ENCODE peak calls at places on chromosomes 16 and 17, in ten cellular contexts. E is GM12864, R is neural progenitor cell, U is cardiac fibroblast, P is K562, H is upper lobe of left lung, J is IMR-90, D is A549, S is heart left ventricle, B is SK-N-SH. Y is an unnamed sample.

GRCh38 chr16:70438325-70438982 is 446 bp downstream of the ST3GAL2 start:
- DNase-seq in E (no peak), R (no peak), U (no peak), P (peak; percentile 41), H (no peak), J (no peak), D (no peak), S (peak; percentile 45), B (no peak), Y (no peak)

GRCh38 chr16:67773569-67774456 is 32.5 kb downstream of the RANBP10 start:
- DNase-seq in E (no peak), R (no peak), U (no peak), P (peak; percentile 50), H (no peak), J (peak; percentile 23), D (no peak), S (no peak), B (no peak), Y (peak; percentile 28)

GRCh38 chr16:85136705-85137322 is 24.5 kb upstream of the CIBAR2 start:
- DNase-seq in E (no peak), R (no peak), U (peak; percentile 65), P (no peak), H (no peak), J (no peak), D (no peak), S (peak; percentile 63), B (peak; percentile 74), Y (no peak)

GRCh38 chr16:65833171-65833871 is 533.2 kb upstream of the CDH5 start:
- DNase-seq in E (no peak), R (no peak), U (peak; percentile 19), P (peak; percentile 16), H (no peak), J (peak; percentile 84), D (no peak), S (no peak), B (peak; percentile 53), Y (no peak)

GRCh38 chr17:50056217-50056960 is 479 bp downstream of the ITGA3 start:
- DNase-seq in E (no peak), R (peak; percentile 93), U (peak; percentile 68), P (peak; percentile 54), H (peak; percentile 91), J (peak; percentile 69), D (no peak), S (peak; percentile 60), B (peak; percentile 89), Y (no peak)

GRCh38 chr16:85151603-85152413 is 39.5 kb upstream of the CIBAR2 start:
- DNase-seq in E (no peak), R (no peak), U (peak; percentile 67), P (peak; percentile 74), H (no peak), J (peak; percentile 78), D (no peak), S (peak; percentile 86), B (peak; percentile 93), Y (peak; percentile 49)

GRCh38 chr17:51128089-51128488 is 7.4 kb upstream of the SPAG9 start:
- DNase-seq in E (no peak), R (no peak), U (peak; percentile 25), P (peak; percentile 84), H (no peak), J (no peak), D (no peak), S (peak; percentile 11), B (no peak), Y (no peak)

GRCh38 chr17:83024205-83024971 is 55.0 kb upstream of the METRNL start:
- DNase-seq in E (no peak), R (no peak), U (no peak), P (no peak), H (peak; percentile 67), J (no peak), D (no peak), S (no peak), B (peak; percentile 36), Y (no peak)

GRCh38 chr16:24540575-24541240 is 1.3 kb downstream of the RBBP6 start:
- DNase-seq in E (no peak), R (peak; percentile 36), U (peak; percentile 35), P (peak; percentile 51), H (no peak), J (peak; percentile 19), D (no peak), S (no peak), B (peak; percentile 17), Y (no peak)

GRCh38 chr17:37488009-37488604 is 1.6 kb upstream of the DUSP14 start:
- DNase-seq in E (no peak), R (peak; percentile 45), U (peak; percentile 96), P (peak; percentile 57), H (no peak), J (peak; percentile 99), D (peak; percentile 97), S (no peak), B (peak; percentile 30), Y (peak; percentile 95)

GRCh38 chr16:23254338-23254737 is 47.8 kb upstream of the SCNN1B start:
- DNase-seq in E (no peak), R (peak; percentile 12), U (peak; percentile 10), P (no peak), H (no peak), J (peak; percentile 48), D (no peak), S (no peak), B (no peak), Y (peak; percentile 85)

GRCh38 chr16:62038225-62038624 is 2.0 kb upstream of the CDH8 start:
- DNase-seq in E (no peak), R (no peak), U (no peak), P (no peak), H (no peak), J (no peak), D (no peak), S (no peak), B (no peak), Y (no peak)
- H3K4me3 ChIP-seq in E (no peak overlapping the region), R (peak overlapping the region; percentile 6), U (no peak overlapping the region), P (no peak overlapping the region), H (no peak overlapping the region), J (no peak overlapping the region), D (no peak overlapping the region), S (no peak overlapping the region), B (no peak overlapping the region), Y (no peak overlapping the region)

GRCh38 chr17:40069751-40070643 is 7.2 kb downstream of the THRA start:
- DNase-seq in E (no peak), R (no peak), U (peak; percentile 58), P (peak; percentile 81), H (peak; percentile 82), J (peak; percentile 46), D (peak; percentile 60), S (peak; percentile 71), B (peak; percentile 52), Y (no peak)
- TF ChIP-seq CTCF in E (peak; percentile 36), R (peak; percentile 13), U (peak; percentile 36), P (peak; percentile 49), H (peak; percentile 13), J (peak; percentile 47), D (peak; percentile 32), S (peak; percentile 15), B (peak; percentile 45), Y (peak; percentile 32)

GRCh38 chr16:48558269-48558915 is 51.6 kb downstream of the N4BP1 start:
- DNase-seq in E (no peak), R (no peak), U (peak; percentile 79), P (no peak), H (no peak), J (peak; percentile 67), D (no peak), S (no peak), B (no peak), Y (no peak)
- H3K4me3 ChIP-seq in E (no peak overlapping the region), R (no peak overlapping the region), U (peak overlapping the region; percentile 18), P (no peak overlapping the region), H (no peak overlapping the region), J (peak overlapping the region; percentile 15), D (no peak overlapping the region), S (peak overlapping the region; percentile 22), B (no peak overlapping the region), Y (no peak overlapping the region)

GRCh38 chr16:88412766-88413165 is 30.0 kb downstream of the ZNF469 start:
- DNase-seq in E (no peak), R (no peak), U (no peak), P (no peak), H (peak; percentile 60), J (no peak), D (no peak), S (no peak), B (no peak), Y (no peak)
- TF ChIP-seq CTCF in E (no peak), R (no peak), U (no peak), P (no peak), H (no peak), J (no peak), D (no peak), S (no peak), B (no peak), Y (no peak)

DNA sequence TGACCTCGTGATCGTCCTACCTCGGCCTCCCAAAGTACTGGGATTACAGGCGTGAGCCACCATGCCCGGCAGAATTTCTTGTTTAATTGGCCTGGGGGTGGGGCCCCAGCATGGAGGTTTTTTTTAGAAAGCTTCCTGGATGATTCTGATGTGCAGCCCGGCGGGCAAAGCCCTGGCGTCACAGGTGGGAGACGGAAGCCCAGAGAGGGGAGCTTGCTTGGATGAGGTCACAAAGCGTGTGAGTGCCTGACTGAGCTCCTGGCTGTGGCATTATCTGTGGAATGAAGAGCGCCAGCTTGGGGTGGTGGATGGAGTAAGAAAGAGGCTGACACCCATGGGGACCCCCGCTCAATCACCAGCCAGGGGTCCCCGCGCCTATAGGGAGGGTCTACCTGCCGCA is 4.1 kb downstream of the VASN start:
- DNase-seq in E (no peak), R (peak; percentile 1), U (peak; percentile 72), P (no peak), H (no peak), J (no peak), D (no peak), S (no peak), B (no peak), Y (no peak)
- H3K4me3 ChIP-seq in E (no peak overlapping the region), R (no peak overlapping the region), U (peak overlapping the region; percentile 21), P (no peak overlapping the region), H (no peak overlapping the region), J (peak overlapping the region; percentile 3), D (no peak overlapping the region), S (peak overlapping the region; percentile 28), B (no peak overlapping the region), Y (no peak overlapping the region)

DNA sequence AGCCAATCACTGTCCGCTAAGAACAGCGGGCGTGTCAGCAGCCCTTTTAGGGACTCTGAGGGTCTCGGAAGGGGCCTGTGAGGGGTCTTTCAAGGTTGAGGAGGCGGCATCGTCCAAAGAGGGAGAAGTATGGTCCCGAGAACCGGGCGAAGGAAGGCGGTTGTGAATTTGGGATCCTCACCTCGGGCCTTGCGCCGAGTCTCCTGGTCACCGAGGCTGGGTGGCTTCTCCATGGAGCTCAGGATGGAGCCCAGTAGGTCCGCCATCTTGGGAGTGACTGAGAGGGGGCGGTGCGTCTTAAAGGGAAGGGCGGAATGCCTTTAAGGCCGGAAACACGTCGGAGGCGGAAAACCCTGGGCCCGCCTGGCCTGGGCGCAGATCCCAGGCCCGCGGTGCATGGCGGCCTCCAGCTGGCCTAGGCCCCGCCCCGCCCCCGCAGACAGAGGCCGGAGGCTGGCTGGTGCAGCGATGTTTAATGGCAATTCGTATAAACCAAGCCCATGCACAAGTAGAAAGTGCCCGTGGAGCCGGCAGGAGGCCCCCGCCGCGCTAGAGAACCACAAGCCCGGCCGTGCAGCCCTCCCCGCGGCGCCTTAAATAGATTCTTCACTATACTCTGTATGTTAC is at the start of gene SPAG7:
- DNase-seq in E (peak; percentile 95), R (peak; percentile 97), U (peak; percentile 99), P (peak; percentile 94), H (peak; percentile 97), J (peak; percentile 98), D (peak; percentile 97), S (peak; percentile 95), B (peak; percentile 95), Y (peak; percentile 91)
- TF ChIP-seq CTCF in E (no peak), R (no peak), U (no peak), P (no peak), H (no peak), J (peak; percentile 21), D (no peak), S (peak; percentile 8), B (no peak), Y (no peak)

GRCh38 chr16:89845417-89845816 is 17.1 kb downstream of the SPIRE2 start:
- DNase-seq in E (no peak), R (no peak), U (no peak), P (no peak), H (peak; percentile 56), J (no peak), D (no peak), S (no peak), B (no peak), Y (no peak)
- H3K4me3 ChIP-seq in E (no peak overlapping the region), R (no peak overlapping the region), U (no peak overlapping the region), P (no peak overlapping the region), H (no peak overlapping the region), J (no peak overlapping the region), D (no peak overlapping the region), S (no peak overlapping the region), B (no peak overlapping the region), Y (no peak overlapping the region)